ENCODE peak calls at places on chromosome 14, in ten cellular contexts. I is EL; M is sciatic nerve; A is CMK; X is neural crest cell; P is left ventricle myocardium inferior; S is right cardiac atrium; L is nucleus accumbens; Q is activated CD8-positive, alpha-beta memory T cell treated with anti-CD3 and anti-CD28 coated beads, Interleukin-2, amount 10 ng/mL, durations not matched to agents 7 days and 5 days; Z is tibial artery. D is an unnamed sample.
A peak's percentile ranks its signal among the peaks of the same experiment; 100 is the strongest.

GRCh38 chr14:37172936-37173613 is 669 bp upstream of the SLC25A21 start:
- DNase-seq in S (no peak), I (no peak), P (no peak), Z (no peak), X (no peak), M (no peak), Q (no peak), A (no peak), L (no peak), D (no peak)

GRCh38 chr14:73461478-73462077 is 3.2 kb upstream of the NUMB start:
- DNase-seq in X (no peak), L (no peak), P (no peak), Z (no peak), Q (no peak), I (no peak), M (no peak), A (no peak), S (no peak), D (no peak)

GRCh38 chr14:103679351-103679750 is 35.9 kb downstream of the XRCC3 start:
- DNase-seq in Z (no peak), M (peak; percentile 66), L (no peak), S (peak; percentile 79), Q (peak; percentile 55), X (no peak), I (no peak), A (peak; percentile 15), P (no peak), D (peak; percentile 44)

GRCh38 chr14:53472306-53472705 is 319.2 kb upstream of the DDHD1 start:
- DNase-seq in Z (no peak), L (no peak), M (no peak), S (no peak), P (no peak), I (no peak), A (no peak), X (no peak), Q (no peak), D (no peak)

GRCh38 chr14:33799705-33800269 is 151.1 kb downstream of the EGLN3 start:
- DNase-seq in P (peak; percentile 16), L (no peak), I (no peak), X (no peak), Z (peak; percentile 67), A (no peak), M (no peak), S (peak; percentile 68), Q (no peak), D (no peak)

GRCh38 chr14:80584638-80585505 is 356.7 kb downstream of the CEP128 start:
- DNase-seq in A (no peak), M (no peak), Q (no peak), L (no peak), Z (no peak), X (no peak), P (no peak), I (peak; percentile 8), S (no peak), D (no peak)

GRCh38 chr14:99605299-99605961 is 1.4 kb upstream of the CCDC85C start:
- DNase-seq in Q (peak; percentile 87), S (peak; percentile 84), Z (peak; percentile 78), P (peak; percentile 59), L (peak; percentile 76), X (peak; percentile 44), A (no peak), M (peak; percentile 71), I (peak; percentile 80), D (peak; percentile 85)

GRCh38 chr14:104723651-104724406 is at the start of gene ADSS1:
- DNase-seq in S (peak; percentile 93), Q (peak; percentile 69), P (peak; percentile 80), X (peak; percentile 64), L (peak; percentile 81), I (peak; percentile 60), A (no peak), Z (peak; percentile 89), M (peak; percentile 86), D (peak; percentile 66)

GRCh38 chr14:88518592-88519512 is 36.0 kb downstream of the PTPN21 start:
- DNase-seq in L (no peak), I (peak; percentile 66), M (no peak), X (no peak), P (no peak), Z (no peak), S (no peak), Q (no peak), A (no peak), D (no peak)

GRCh38 chr14:37566811-37567371 is 28.2 kb downstream of the FOXA1 start:
- DNase-seq in M (no peak), P (no peak), I (no peak), X (no peak), S (no peak), Q (no peak), A (no peak), Z (no peak), L (no peak), D (no peak)

GRCh38 chr14:85619866-85620265 is 89.9 kb downstream of the FLRT2 start:
- DNase-seq in L (no peak), X (no peak), Q (no peak), S (no peak), M (no peak), A (no peak), P (no peak), Z (no peak), I (no peak), D (no peak)

GRCh38 chr14:74257078-74257987 is 18.1 kb downstream of the VSX2 start:
- DNase-seq in Z (no peak), P (peak; percentile 31), I (peak; percentile 32), S (peak; percentile 76), Q (peak; percentile 67), A (no peak), M (no peak), L (peak; percentile 70), X (peak; percentile 61), D (peak; percentile 64)

GRCh38 chr14:59254911-59255545 is 66.6 kb downstream of the DAAM1 start:
- DNase-seq in A (no peak), X (no peak), S (no peak), Q (no peak), M (no peak), I (no peak), P (no peak), L (no peak), Z (peak; percentile 75), D (no peak)

GRCh38 chr14:62138593-62138992 is 376.4 kb downstream of the SNAPC1 start:
- DNase-seq in I (no peak), Q (no peak), S (no peak), M (no peak), Z (no peak), X (no peak), L (no peak), A (no peak), P (no peak), D (no peak)

GRCh38 chr14:63091394-63091996 is 46.2 kb upstream of the KCNH5 start:
- DNase-seq in I (no peak), Z (no peak), Q (no peak), X (no peak), A (no peak), M (no peak), P (no peak), S (no peak), L (no peak), D (no peak)

GRCh38 chr14:100291305-100292075 is 14.8 kb downstream of the SLC25A29 start:
- DNase-seq in Z (no peak), I (no peak), Q (no peak), X (no peak), P (no peak), L (no peak), S (peak; percentile 36), M (peak; percentile 50), A (no peak), D (no peak)

GRCh38 chr14:65156568-65157366 is 54.5 kb upstream of the MAX start:
- DNase-seq in P (no peak), Z (peak; percentile 80), Q (no peak), L (no peak), S (peak; percentile 75), X (no peak), M (no peak), I (peak; percentile 88), A (no peak), D (no peak)

GRCh38 chr14:95257521-95257920 is 62.2 kb downstream of the CLMN start:
- DNase-seq in I (no peak), M (no peak), Z (no peak), A (no peak), P (no peak), S (no peak), L (no peak), Q (peak; percentile 15), X (no peak), D (no peak)

GRCh38 chr14:22561661-22562579 is 27.1 kb downstream of the DAD1 start:
- DNase-seq in Z (no peak), I (no peak), L (no peak), M (no peak), X (no peak), P (no peak), Q (peak; percentile 87), S (no peak), A (peak; percentile 54), D (peak; percentile 82)

GRCh38 chr14:69695664-69696527 is 71.0 kb upstream of the SRSF5 start:
- DNase-seq in S (peak; percentile 64), Q (no peak), P (no peak), L (peak; percentile 4), A (no peak), X (no peak), Z (no peak), M (no peak), I (no peak), D (no peak)

GRCh38 chr14:64800000-64800399 is 79.7 kb downstream of the SPTB start:
- DNase-seq in A (no peak), P (peak; percentile 39), Z (no peak), Q (no peak), X (no peak), S (no peak), M (no peak), L (no peak), I (peak; percentile 56), D (peak; percentile 23)

GRCh38 chr14:30355431-30355913 is 203.5 kb upstream of the G2E3 start:
- DNase-seq in X (no peak), M (no peak), P (no peak), S (no peak), Z (no peak), A (no peak), Q (no peak), L (no peak), I (no peak), D (no peak)

GRCh38 chr14:99538275-99538674 is 57.1 kb downstream of the CCNK start:
- DNase-seq in Q (no peak), P (no peak), X (no peak), S (peak; percentile 63), M (no peak), L (no peak), Z (no peak), I (peak; percentile 28), A (no peak), D (no peak)

GRCh38 chr14:88849717-88850116 is 25.3 kb downstream of the TTC8 start:
- DNase-seq in S (no peak), Q (no peak), L (no peak), X (no peak), I (no peak), A (no peak), Z (no peak), M (no peak), P (no peak), D (no peak)

GRCh38 chr14:23984891-23985607 is 3.7 kb upstream of the DHRS4L2 start:
- DNase-seq in A (no peak), I (peak; percentile 81), S (peak; percentile 20), Z (no peak), P (no peak), L (no peak), M (no peak), X (no peak), Q (no peak), D (no peak)

GRCh38 chr14:90298230-90298629 is 33.5 kb downstream of the NRDE2 start:
- DNase-seq in A (no peak), P (no peak), M (no peak), Q (peak; percentile 19), Z (no peak), L (no peak), I (no peak), X (no peak), S (no peak), D (no peak)

GRCh38 chr14:58395565-58395814 is 240 bp upstream of the TOMM20L start:
- DNase-seq in X (no peak), S (no peak), P (no peak), I (no peak), Z (no peak), Q (no peak), M (no peak), A (no peak), L (no peak), D (no peak)

GRCh38 chr14:72904840-72905561 is 11.1 kb upstream of the DPF3 start:
- DNase-seq in M (peak; percentile 76), L (peak; percentile 32), A (no peak), P (peak; percentile 41), X (peak; percentile 57), S (peak; percentile 58), I (peak; percentile 83), Z (peak; percentile 80), Q (peak; percentile 75), D (peak; percentile 75)